ENCODE peak calls at places on chromosomes 1 and 21, in six cellular contexts. J, F, G, L, E and Z are unnamed samples.

GRCh38 chr1:154221815-154222081 is 993 bp downstream of the UBAP2L start:
- DNase-seq in E (no peak), G (no peak), L (no peak), F (no peak), J (no peak), Z (no peak)

GRCh38 chr1:210937846-210938245 is 196.1 kb downstream of the KCNH1 start:
- DNase-seq in G (no peak), L (no peak), E (no peak), J (no peak), F (no peak), Z (no peak)

GRCh38 chr1:206891412-206891811 is 5.8 kb upstream of the IL24 start:
- DNase-seq in E (no peak), F (no peak), J (no peak), L (no peak), G (no peak), Z (no peak)

GRCh38 chr1:173062156-173062938 is 11.6 kb upstream of the TNFSF18 start:
- DNase-seq in E (no peak), F (no peak), J (peak), L (no peak), G (no peak), Z (no peak)

GRCh38 chr1:198492872-198493271 is 47.6 kb downstream of the ATP6V1G3 start:
- DNase-seq in E (no peak), L (no peak), F (no peak), G (no peak), J (no peak), Z (no peak)

GRCh38 chr1:47931395-47931794 is 65.8 kb downstream of the TRABD2B start:
- DNase-seq in E (no peak), F (peak), G (no peak), L (peak), J (peak), Z (no peak)

GRCh38 chr1:200035956-200036615 is 8.6 kb downstream of the NR5A2 start:
- DNase-seq in L (no peak), J (no peak), G (no peak), F (peak), E (no peak), Z (no peak)

GRCh38 chr1:71745326-71745725 is 537.0 kb downstream of the NEGR1 start:
- DNase-seq in F (no peak), J (no peak), E (no peak), L (no peak), G (no peak), Z (no peak)

GRCh38 chr1:82377201-82377884 is 576.6 kb downstream of the ADGRL2 start:
- DNase-seq in L (no peak), F (no peak), J (no peak), G (no peak), E (no peak), Z (no peak)

GRCh38 chr1:201850053-201850397 is 21.1 kb downstream of the IPO9 start:
- DNase-seq in F (no peak), G (no peak), L (no peak), E (peak), J (no peak), Z (no peak)

GRCh38 chr1:196723325-196724185 is 51.1 kb upstream of the CFHR3 start:
- DNase-seq in L (no peak), G (peak), F (peak), E (no peak), J (peak), Z (peak)

GRCh38 chr1:79293611-79294010 is 287.1 kb upstream of the ADGRL4 start:
- DNase-seq in L (no peak), F (no peak), E (no peak), G (no peak), J (no peak), Z (no peak)

GRCh38 chr1:17653728-17654351 is 101.3 kb upstream of the ACTL8 start:
- DNase-seq in L (no peak), E (no peak), G (no peak), J (peak), F (peak), Z (peak)

GRCh38 chr1:151124763-151125403 is 21.5 kb downstream of the SEMA6C start:
- DNase-seq in G (no peak), F (no peak), E (no peak), L (peak), J (no peak), Z (no peak)

GRCh38 chr1:35345439-35345981 is 77.0 kb downstream of the ZMYM4 start:
- DNase-seq in G (no peak), L (no peak), J (no peak), F (no peak), E (no peak), Z (no peak)

GRCh38 chr1:48103495-48103894 is 106.3 kb upstream of the TRABD2B start:
- DNase-seq in E (no peak), G (no peak), L (no peak), J (no peak), F (no peak), Z (no peak)

GRCh38 chr21:30426732-30427131 is 1.0 kb upstream of the KRTAP13-3 start:
- DNase-seq in E (no peak), J (no peak), F (no peak), G (no peak), L (no peak), Z (no peak)

GRCh38 chr1:11799896-11800295 is 5.9 kb downstream of the MTHFR start:
- DNase-seq in L (peak), E (no peak), G (peak), F (no peak), J (no peak), Z (no peak)

GRCh38 chr21:36330904-36331303 is 10.9 kb downstream of the MORC3 start:
- DNase-seq in L (no peak), J (peak), E (no peak), F (peak), G (no peak), Z (peak)

GRCh38 chr1:6185151-6185550 is 5.0 kb upstream of the CHD5 start:
- DNase-seq in J (no peak), F (no peak), L (no peak), G (no peak), E (no peak), Z (no peak)

GRCh38 chr1:116008651-116009380 is 32.5 kb downstream of the SLC22A15 start:
- DNase-seq in L (no peak), G (no peak), F (no peak), J (no peak), E (no peak), Z (no peak)

GRCh38 chr1:156439771-156440183 is 60.8 kb downstream of the MEF2D start:
- DNase-seq in E (no peak), J (no peak), F (no peak), L (no peak), G (no peak), Z (no peak)

GRCh38 chr1:68571499-68571898 is 74.6 kb upstream of the DEPDC1 start:
- DNase-seq in E (no peak), L (no peak), J (no peak), G (no peak), F (no peak), Z (no peak)

GRCh38 chr1:88618331-88618730 is 65.7 kb upstream of the PKN2 start:
- DNase-seq in E (no peak), G (no peak), L (no peak), F (no peak), J (no peak), Z (no peak)

GRCh38 chr1:25763493-25763892 is 36.5 kb upstream of the SELENON start:
- DNase-seq in J (no peak), E (no peak), G (no peak), F (no peak), L (no peak), Z (no peak)

GRCh38 chr1:201126832-201127754 is at the start of gene ASCL5:
- DNase-seq in L (no peak), J (peak), G (peak), E (no peak), F (no peak), Z (no peak)

GRCh38 chr21:17523007-17523451 is 10.2 kb downstream of the CXADR start:
- DNase-seq in J (no peak), L (no peak), E (no peak), F (no peak), G (no peak), Z (no peak)

GRCh38 chr21:38929137-38929536 is 123.4 kb downstream of the ETS2 start:
- DNase-seq in J (no peak), L (no peak), G (no peak), E (no peak), F (no peak), Z (no peak)

GRCh38 chr1:196660912-196661311 is 9.1 kb downstream of the CFH start:
- DNase-seq in J (no peak), F (peak), G (no peak), L (no peak), E (no peak), Z (peak)

GRCh38 chr1:156616463-156616862 is 2.8 kb upstream of the HAPLN2 start:
- DNase-seq in J (no peak), F (no peak), G (no peak), L (peak), E (peak), Z (no peak)

GRCh38 chr1:89633103-89633744 is at the start of gene LRRC8C:
- DNase-seq in J (peak), L (peak), F (peak), G (peak), E (peak), Z (peak)

GRCh38 chr1:15045123-15045522 is 108.4 kb upstream of the TMEM51 start:
- DNase-seq in G (no peak), F (no peak), E (no peak), J (no peak), L (no peak), Z (no peak)

GRCh38 chr1:180530501-180530900 is 28.1 kb upstream of the ACBD6 start:
- DNase-seq in G (no peak), J (peak), E (peak), F (no peak), L (no peak), Z (no peak)

GRCh38 chr1:167059045-167059728 is 31.0 kb downstream of the GPA33 start:
- DNase-seq in J (peak), F (peak), L (no peak), E (peak), G (peak), Z (peak)

GRCh38 chr1:36456391-36456928 is 6.2 kb upstream of the OSCP1 start:
- DNase-seq in L (no peak), E (no peak), G (no peak), J (no peak), F (no peak), Z (no peak)

GRCh38 chr1:24149854-24150227 is 6.9 kb upstream of the IL22RA1 start:
- DNase-seq in G (no peak), J (peak), F (no peak), L (no peak), E (no peak), Z (no peak)

GRCh38 chr1:51541313-51542050 is 22.4 kb upstream of the EPS15 start:
- DNase-seq in L (no peak), G (no peak), E (no peak), F (no peak), J (no peak), Z (no peak)

GRCh38 chr1:228488107-228488817 is 1.1 kb downstream of the RNF187 start:
- DNase-seq in E (no peak), G (no peak), F (no peak), L (no peak), J (no peak), Z (peak)

GRCh38 chr1:41499591-41499990 is 15.1 kb upstream of the EDN2 start:
- DNase-seq in E (no peak), L (no peak), F (no peak), G (no peak), J (no peak), Z (no peak)
- TF ChIP-seq CTCF in E (no peak), L (no peak), F (no peak), G (no peak), J (no peak), Z (no peak)

DNA sequence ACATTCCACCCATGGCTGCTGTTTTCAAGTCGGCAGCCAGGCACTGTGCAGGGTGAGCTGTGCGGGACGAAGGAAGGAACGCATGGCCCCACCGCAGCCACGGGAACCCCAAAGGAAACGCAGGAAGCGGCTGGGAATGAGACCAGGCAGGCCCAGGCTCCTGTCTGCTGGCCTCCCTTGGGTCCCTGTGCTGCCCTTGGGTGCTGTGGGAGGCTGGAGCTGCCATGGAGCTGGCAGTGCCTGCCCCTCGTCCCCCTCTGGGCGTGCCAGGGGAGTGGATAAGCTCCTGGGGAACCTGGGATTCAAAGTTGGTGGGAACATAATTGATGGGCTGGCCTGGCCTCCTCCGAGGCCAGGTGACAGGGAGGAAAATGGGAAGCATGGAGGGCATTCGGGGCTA is 5.3 kb upstream of the KRTAP10-4 start:
- DNase-seq in E (no peak), L (peak), J (no peak), G (no peak), F (no peak), Z (peak)
- TF ChIP-seq CTCF in E (no peak), L (no peak), J (no peak), G (no peak), F (no peak), Z (no peak)

GRCh38 chr1:60913039-60913438 is 169.3 kb upstream of the NFIA start:
- DNase-seq in L (no peak), G (no peak), E (no peak), J (no peak), F (no peak), Z (no peak)
- TF ChIP-seq CTCF in L (no peak), G (no peak), E (no peak), J (no peak), F (no peak), Z (no peak)

GRCh38 chr1:152347116-152347728 is 12.6 kb downstream of the FLG2 start:
- DNase-seq in J (peak), L (no peak), G (no peak), E (peak), F (peak), Z (peak)

GRCh38 chr1:152344463-152344862 is 15.3 kb downstream of the FLG2 start:
- DNase-seq in G (no peak), F (no peak), L (no peak), J (no peak), E (no peak), Z (no peak)

GRCh38 chr1:152349611-152350010 is 10.2 kb downstream of the FLG2 start:
- DNase-seq in J (no peak), F (no peak), G (no peak), L (no peak), E (no peak), Z (no peak)

GRCh38 chr1:152348447-152348846 is 11.4 kb downstream of the FLG2 start:
- DNase-seq in G (no peak), E (no peak), F (no peak), J (no peak), L (no peak), Z (no peak)
- TF ChIP-seq CTCF in G (no peak), E (no peak), F (no peak), J (no peak), L (no peak), Z (no peak)

DNA sequence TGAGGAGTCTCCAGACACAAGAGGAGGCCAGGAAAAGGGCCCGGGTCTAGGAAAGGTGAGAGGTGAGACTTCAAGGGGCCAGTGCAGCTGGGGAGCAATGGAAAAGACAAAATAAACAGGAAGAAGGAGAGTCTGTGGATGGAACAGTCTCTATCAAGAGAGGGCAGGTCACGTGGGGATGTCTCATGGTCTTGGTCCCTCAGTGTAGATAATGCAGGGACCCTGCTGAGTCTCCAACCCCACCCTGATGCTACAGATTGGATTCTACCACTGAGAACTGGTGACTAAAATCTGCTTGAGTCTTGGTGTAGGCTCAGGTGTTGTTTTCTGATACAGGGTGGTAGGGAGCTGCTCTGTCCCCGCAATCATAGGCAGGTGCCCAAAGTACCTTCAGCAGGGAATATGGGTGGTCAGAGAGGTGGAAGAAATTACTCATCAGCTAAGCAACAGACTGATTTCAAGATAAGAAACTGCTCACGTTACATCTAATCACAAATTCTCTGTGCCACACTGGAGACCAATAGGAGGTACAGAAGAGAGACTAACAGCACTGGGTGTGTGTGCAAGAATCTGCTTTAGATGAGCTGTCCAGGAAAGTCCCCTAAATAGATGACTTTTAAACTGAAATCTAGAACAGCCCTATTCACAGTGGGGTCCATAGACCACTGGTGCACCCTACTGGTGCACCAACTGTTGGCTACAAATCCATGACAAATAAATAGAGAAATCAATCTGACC is 101.5 kb upstream of the TLR5 start:
- DNase-seq in J (peak), F (peak), E (no peak), L (no peak), G (no peak), Z (no peak)
- TF ChIP-seq CTCF in J (no peak), F (no peak), E (peak), L (peak), G (no peak), Z (peak)

GRCh38 chr1:31230378-31230777 is 9.3 kb downstream of the NKAIN1 start:
- DNase-seq in L (no peak), E (no peak), G (no peak), J (no peak), F (no peak), Z (no peak)
- TF ChIP-seq CTCF in L (no peak), E (no peak), G (no peak), J (no peak), F (no peak), Z (no peak)

GRCh38 chr1:9065213-9065751 is 4.2 kb downstream of the SLC2A5 start:
- DNase-seq in J (no peak), E (no peak), G (peak), F (no peak), L (no peak), Z (no peak)
- TF ChIP-seq CTCF in J (no peak), E (no peak), G (no peak), F (no peak), L (no peak), Z (no peak)